ENCODE peak calls at places on chromosome 10, in seven cellular contexts. One of them, this sample, is unnamed.

GRCh38 chr10:132870426-132870825 is 71.9 kb downstream of the CFAP46 start:
- DNase-seq in brain microvascular endothelial cell: no peak
- DNase-seq in OCI-LY7: no peak
- DNase-seq in caudate nucleus: no peak
- DNase-seq in pons: no peak
- DNase-seq in activated CD4-positive, alpha-beta T cell treated with anti-CD3 and anti-CD28 coated beads for 4 hours: no peak
- DNase-seq in H7: no peak
- DNase-seq in this sample: no peak

GRCh38 chr10:119871881-119872609 is 598 bp downstream of the MCMBP start:
- DNase-seq in brain microvascular endothelial cell: peak
- DNase-seq in OCI-LY7: peak
- DNase-seq in caudate nucleus: no peak
- DNase-seq in pons: no peak
- DNase-seq in activated CD4-positive, alpha-beta T cell treated with anti-CD3 and anti-CD28 coated beads for 4 hours: peak
- DNase-seq in H7: peak
- DNase-seq in this sample: no peak

GRCh38 chr10:30270247-30270646 is 78.8 kb downstream of the MTPAP start:
- DNase-seq in brain microvascular endothelial cell: no peak
- DNase-seq in OCI-LY7: peak
- DNase-seq in caudate nucleus: no peak
- DNase-seq in pons: no peak
- DNase-seq in activated CD4-positive, alpha-beta T cell treated with anti-CD3 and anti-CD28 coated beads for 4 hours: no peak
- DNase-seq in H7: no peak
- DNase-seq in this sample: no peak

GRCh38 chr10:119241066-119241465 is 33.7 kb downstream of the GRK5 start:
- DNase-seq in brain microvascular endothelial cell: no peak
- DNase-seq in OCI-LY7: no peak
- DNase-seq in caudate nucleus: no peak
- DNase-seq in pons: no peak
- DNase-seq in activated CD4-positive, alpha-beta T cell treated with anti-CD3 and anti-CD28 coated beads for 4 hours: no peak
- DNase-seq in H7: no peak
- DNase-seq in this sample: no peak

GRCh38 chr10:4514445-4515108 is 311.4 kb upstream of the AKR1E2 start:
- DNase-seq in brain microvascular endothelial cell: no peak
- DNase-seq in OCI-LY7: peak
- DNase-seq in caudate nucleus: no peak
- DNase-seq in pons: peak
- DNase-seq in activated CD4-positive, alpha-beta T cell treated with anti-CD3 and anti-CD28 coated beads for 4 hours: no peak
- DNase-seq in H7: no peak
- DNase-seq in this sample: no peak

GRCh38 chr10:76036410-76036940 is 605.1 kb downstream of the LRMDA start:
- DNase-seq in brain microvascular endothelial cell: peak
- DNase-seq in OCI-LY7: peak
- DNase-seq in caudate nucleus: peak
- DNase-seq in pons: peak
- DNase-seq in activated CD4-positive, alpha-beta T cell treated with anti-CD3 and anti-CD28 coated beads for 4 hours: peak
- DNase-seq in H7: peak
- DNase-seq in this sample: peak

GRCh38 chr10:19247843-19248242 is 199.2 kb downstream of the MALRD1 start:
- DNase-seq in brain microvascular endothelial cell: no peak
- DNase-seq in OCI-LY7: no peak
- DNase-seq in caudate nucleus: no peak
- DNase-seq in pons: no peak
- DNase-seq in activated CD4-positive, alpha-beta T cell treated with anti-CD3 and anti-CD28 coated beads for 4 hours: no peak
- DNase-seq in H7: no peak
- DNase-seq in this sample: no peak

GRCh38 chr10:927131-927530 is 4.4 kb downstream of the LARP4B start:
- DNase-seq in brain microvascular endothelial cell: no peak
- DNase-seq in OCI-LY7: no peak
- DNase-seq in caudate nucleus: no peak
- DNase-seq in pons: no peak
- DNase-seq in activated CD4-positive, alpha-beta T cell treated with anti-CD3 and anti-CD28 coated beads for 4 hours: no peak
- DNase-seq in H7: no peak
- DNase-seq in this sample: no peak

GRCh38 chr10:79298403-79299244 is 48.6 kb upstream of the PPIF start:
- DNase-seq in brain microvascular endothelial cell: peak
- DNase-seq in OCI-LY7: no peak
- DNase-seq in caudate nucleus: no peak
- DNase-seq in pons: no peak
- DNase-seq in activated CD4-positive, alpha-beta T cell treated with anti-CD3 and anti-CD28 coated beads for 4 hours: peak
- DNase-seq in H7: no peak
- DNase-seq in this sample: no peak

GRCh38 chr10:130022501-130023299 is 58.6 kb upstream of the EBF3 start:
- DNase-seq in brain microvascular endothelial cell: peak
- DNase-seq in OCI-LY7: no peak
- DNase-seq in caudate nucleus: no peak
- DNase-seq in pons: no peak
- DNase-seq in activated CD4-positive, alpha-beta T cell treated with anti-CD3 and anti-CD28 coated beads for 4 hours: no peak
- DNase-seq in H7: peak
- DNase-seq in this sample: no peak

GRCh38 chr10:42932116-42932515 is 144.8 kb upstream of the RET start:
- DNase-seq in brain microvascular endothelial cell: no peak
- DNase-seq in OCI-LY7: no peak
- DNase-seq in caudate nucleus: no peak
- DNase-seq in pons: no peak
- DNase-seq in activated CD4-positive, alpha-beta T cell treated with anti-CD3 and anti-CD28 coated beads for 4 hours: no peak
- DNase-seq in H7: peak
- DNase-seq in this sample: no peak

GRCh38 chr10:21172774-21173432 is 275.8 kb upstream of the NEBL start:
- DNase-seq in brain microvascular endothelial cell: no peak
- DNase-seq in OCI-LY7: no peak
- DNase-seq in caudate nucleus: no peak
- DNase-seq in pons: no peak
- DNase-seq in activated CD4-positive, alpha-beta T cell treated with anti-CD3 and anti-CD28 coated beads for 4 hours: no peak
- DNase-seq in H7: peak
- DNase-seq in this sample: no peak